ENCODE peak calls at places on chromosomes 13 and 19, in eight cellular contexts. One of them, this sample, is unnamed.

GRCh38 chr13:40534456-40534855 is 132.0 kb downstream of the FOXO1 start:
- DNase-seq in gastrocnemius medialis: no peak
- DNase-seq in endothelial cell of umbilical vein: no peak
- DNase-seq in thyroid gland: no peak
- DNase-seq in heart left ventricle: no peak
- DNase-seq in breast epithelium: no peak
- DNase-seq in esophagus squamous epithelium: no peak
- DNase-seq in HCT116: no peak
- DNase-seq in this sample: peak; percentile 81

GRCh38 chr13:43669101-43669500 is 117.7 kb downstream of the ENOX1 start:
- DNase-seq in esophagus squamous epithelium: no peak
- DNase-seq in HCT116: no peak
- DNase-seq in gastrocnemius medialis: no peak
- DNase-seq in heart left ventricle: no peak
- DNase-seq in thyroid gland: no peak
- DNase-seq in breast epithelium: no peak
- DNase-seq in endothelial cell of umbilical vein: no peak
- DNase-seq in this sample: no peak

GRCh38 chr13:62371737-62372136 is 956.1 kb upstream of the PCDH20 start:
- DNase-seq in heart left ventricle: no peak
- DNase-seq in endothelial cell of umbilical vein: no peak
- DNase-seq in HCT116: no peak
- DNase-seq in thyroid gland: no peak
- DNase-seq in gastrocnemius medialis: no peak
- DNase-seq in breast epithelium: no peak
- DNase-seq in esophagus squamous epithelium: no peak
- DNase-seq in this sample: no peak

GRCh38 chr13:83215627-83216026 is 666.6 kb downstream of the SLITRK1 start:
- DNase-seq in endothelial cell of umbilical vein: no peak
- DNase-seq in HCT116: no peak
- DNase-seq in esophagus squamous epithelium: no peak
- DNase-seq in gastrocnemius medialis: no peak
- DNase-seq in thyroid gland: no peak
- DNase-seq in breast epithelium: no peak
- DNase-seq in heart left ventricle: no peak
- DNase-seq in this sample: no peak

GRCh38 chr19:4516939-4517300 is 1.4 kb downstream of the PLIN4 start:
- DNase-seq in thyroid gland: no peak
- DNase-seq in breast epithelium: no peak
- DNase-seq in heart left ventricle: peak; percentile 76
- DNase-seq in gastrocnemius medialis: peak; percentile 85
- DNase-seq in HCT116: no peak
- DNase-seq in esophagus squamous epithelium: no peak
- DNase-seq in endothelial cell of umbilical vein: no peak
- DNase-seq in this sample: no peak

GRCh38 chr13:37375724-37376123 is 222.8 kb downstream of the POSTN start:
- DNase-seq in esophagus squamous epithelium: no peak
- DNase-seq in endothelial cell of umbilical vein: no peak
- DNase-seq in HCT116: no peak
- DNase-seq in breast epithelium: no peak
- DNase-seq in thyroid gland: no peak
- DNase-seq in heart left ventricle: no peak
- DNase-seq in gastrocnemius medialis: no peak
- DNase-seq in this sample: no peak

GRCh38 chr19:39428309-39429112 is 7.2 kb downstream of the RPS16 start:
- DNase-seq in gastrocnemius medialis: no peak
- DNase-seq in thyroid gland: peak; percentile 33
- DNase-seq in esophagus squamous epithelium: no peak
- DNase-seq in heart left ventricle: peak; percentile 86
- DNase-seq in HCT116: no peak
- DNase-seq in breast epithelium: no peak
- DNase-seq in endothelial cell of umbilical vein: peak; percentile 86
- DNase-seq in this sample: peak; percentile 62

GRCh38 chr19:38015771-38016170 is 108.8 kb downstream of the SIPA1L3 start:
- DNase-seq in heart left ventricle: no peak
- DNase-seq in endothelial cell of umbilical vein: no peak
- DNase-seq in esophagus squamous epithelium: no peak
- DNase-seq in breast epithelium: no peak
- DNase-seq in thyroid gland: peak; percentile 84
- DNase-seq in gastrocnemius medialis: no peak
- DNase-seq in HCT116: no peak
- DNase-seq in this sample: no peak

GRCh38 chr13:113962386-113962785 is 11.5 kb downstream of the C13orf46 start:
- DNase-seq in thyroid gland: no peak
- DNase-seq in endothelial cell of umbilical vein: no peak
- DNase-seq in gastrocnemius medialis: no peak
- DNase-seq in breast epithelium: no peak
- DNase-seq in HCT116: no peak
- DNase-seq in heart left ventricle: peak; percentile 12
- DNase-seq in esophagus squamous epithelium: no peak
- DNase-seq in this sample: no peak

GRCh38 chr19:8081569-8082550 is 29.3 kb downstream of the CCL25 start:
- DNase-seq in breast epithelium: no peak
- DNase-seq in heart left ventricle: no peak
- DNase-seq in gastrocnemius medialis: no peak
- DNase-seq in esophagus squamous epithelium: no peak
- DNase-seq in endothelial cell of umbilical vein: no peak
- DNase-seq in thyroid gland: no peak
- DNase-seq in HCT116: no peak
- DNase-seq in this sample: no peak

GRCh38 chr13:68851026-68851425 is 1256.6 kb upstream of the ATXN8OS start:
- DNase-seq in heart left ventricle: no peak
- DNase-seq in esophagus squamous epithelium: no peak
- DNase-seq in thyroid gland: no peak
- DNase-seq in gastrocnemius medialis: no peak
- DNase-seq in endothelial cell of umbilical vein: no peak
- DNase-seq in breast epithelium: no peak
- DNase-seq in HCT116: no peak
- DNase-seq in this sample: no peak

GRCh38 chr19:16584825-16585801 is 12.9 kb upstream of the SLC35E1 start:
- DNase-seq in thyroid gland: no peak
- DNase-seq in esophagus squamous epithelium: no peak
- DNase-seq in HCT116: no peak
- DNase-seq in breast epithelium: no peak
- DNase-seq in endothelial cell of umbilical vein: no peak
- DNase-seq in heart left ventricle: no peak
- DNase-seq in gastrocnemius medialis: no peak
- DNase-seq in this sample: no peak

GRCh38 chr19:33221641-33222040 is 4.0 kb downstream of the SLC7A10 start:
- DNase-seq in heart left ventricle: no peak
- DNase-seq in thyroid gland: no peak
- DNase-seq in gastrocnemius medialis: no peak
- DNase-seq in endothelial cell of umbilical vein: no peak
- DNase-seq in HCT116: no peak
- DNase-seq in esophagus squamous epithelium: no peak
- DNase-seq in breast epithelium: no peak
- DNase-seq in this sample: no peak

GRCh38 chr13:102729560-102730275 is 34.9 kb upstream of the METTL21C start:
- DNase-seq in esophagus squamous epithelium: no peak
- DNase-seq in heart left ventricle: no peak
- DNase-seq in gastrocnemius medialis: no peak
- DNase-seq in thyroid gland: no peak
- DNase-seq in breast epithelium: no peak
- DNase-seq in HCT116: no peak
- DNase-seq in endothelial cell of umbilical vein: peak; percentile 94
- DNase-seq in this sample: no peak

GRCh38 chr19:28864024-28864503 is 348.9 kb downstream of the UQCRFS1 start:
- DNase-seq in thyroid gland: peak; percentile 73
- DNase-seq in endothelial cell of umbilical vein: no peak
- DNase-seq in gastrocnemius medialis: no peak
- DNase-seq in HCT116: no peak
- DNase-seq in esophagus squamous epithelium: no peak
- DNase-seq in heart left ventricle: no peak
- DNase-seq in breast epithelium: no peak
- DNase-seq in this sample: no peak

GRCh38 chr13:85363504-85363903 is 435.7 kb downstream of the SLITRK6 start:
- DNase-seq in thyroid gland: no peak
- DNase-seq in endothelial cell of umbilical vein: no peak
- DNase-seq in heart left ventricle: no peak
- DNase-seq in gastrocnemius medialis: no peak
- DNase-seq in breast epithelium: no peak
- DNase-seq in esophagus squamous epithelium: no peak
- DNase-seq in HCT116: no peak
- DNase-seq in this sample: no peak

GRCh38 chr19:33231511-33231910 is 5.9 kb upstream of the SLC7A10 start:
- DNase-seq in esophagus squamous epithelium: no peak
- DNase-seq in HCT116: no peak
- DNase-seq in breast epithelium: no peak
- DNase-seq in gastrocnemius medialis: no peak
- DNase-seq in heart left ventricle: no peak
- DNase-seq in thyroid gland: no peak
- DNase-seq in endothelial cell of umbilical vein: no peak
- DNase-seq in this sample: no peak

GRCh38 chr19:10915511-10916091 is 12.8 kb downstream of the YIPF2 start:
- DNase-seq in breast epithelium: no peak
- DNase-seq in endothelial cell of umbilical vein: no peak
- DNase-seq in HCT116: no peak
- DNase-seq in heart left ventricle: no peak
- DNase-seq in gastrocnemius medialis: no peak
- DNase-seq in esophagus squamous epithelium: no peak
- DNase-seq in thyroid gland: no peak
- DNase-seq in this sample: no peak

GRCh38 chr13:78012046-78012445 is 93.4 kb upstream of the EDNRB start:
- DNase-seq in HCT116: no peak
- DNase-seq in thyroid gland: no peak
- DNase-seq in esophagus squamous epithelium: no peak
- DNase-seq in heart left ventricle: no peak
- DNase-seq in gastrocnemius medialis: no peak
- DNase-seq in breast epithelium: no peak
- DNase-seq in endothelial cell of umbilical vein: no peak
- DNase-seq in this sample: no peak

GRCh38 chr13:32147976-32148375 is 116.4 kb downstream of the FRY start:
- DNase-seq in heart left ventricle: no peak
- DNase-seq in gastrocnemius medialis: no peak
- DNase-seq in endothelial cell of umbilical vein: peak; percentile 43
- DNase-seq in breast epithelium: no peak
- DNase-seq in esophagus squamous epithelium: no peak
- DNase-seq in thyroid gland: no peak
- DNase-seq in HCT116: no peak
- DNase-seq in this sample: no peak

GRCh38 chr19:1451916-1452801 is 2.2 kb downstream of the APC2 start:
- DNase-seq in breast epithelium: no peak
- DNase-seq in endothelial cell of umbilical vein: no peak
- DNase-seq in esophagus squamous epithelium: no peak
- DNase-seq in heart left ventricle: no peak
- DNase-seq in thyroid gland: no peak
- DNase-seq in HCT116: no peak
- DNase-seq in gastrocnemius medialis: no peak
- DNase-seq in this sample: no peak

GRCh38 chr19:35268546-35269424 is at the start of gene USF2:
- DNase-seq in gastrocnemius medialis: peak; percentile 77
- DNase-seq in HCT116: peak; percentile 26
- DNase-seq in thyroid gland: peak; percentile 82
- DNase-seq in endothelial cell of umbilical vein: peak; percentile 25
- DNase-seq in breast epithelium: no peak
- DNase-seq in heart left ventricle: peak; percentile 86
- DNase-seq in esophagus squamous epithelium: no peak
- DNase-seq in this sample: peak; percentile 84

GRCh38 chr19:5364674-5365073 is 24.1 kb upstream of the PTPRS start:
- DNase-seq in endothelial cell of umbilical vein: no peak
- DNase-seq in esophagus squamous epithelium: no peak
- DNase-seq in heart left ventricle: no peak
- DNase-seq in breast epithelium: no peak
- DNase-seq in thyroid gland: no peak
- DNase-seq in HCT116: no peak
- DNase-seq in gastrocnemius medialis: no peak
- DNase-seq in this sample: no peak

GRCh38 chr13:70856706-70857105 is 748.5 kb upstream of the KLHL1 start:
- DNase-seq in heart left ventricle: no peak
- DNase-seq in HCT116: no peak
- DNase-seq in thyroid gland: no peak
- DNase-seq in gastrocnemius medialis: no peak
- DNase-seq in breast epithelium: no peak
- DNase-seq in esophagus squamous epithelium: no peak
- DNase-seq in endothelial cell of umbilical vein: no peak
- DNase-seq in this sample: no peak

GRCh38 chr19:29815231-29815630 is 3.4 kb downstream of the CCNE1 start:
- DNase-seq in HCT116: no peak
- DNase-seq in gastrocnemius medialis: no peak
- DNase-seq in endothelial cell of umbilical vein: no peak
- DNase-seq in heart left ventricle: no peak
- DNase-seq in thyroid gland: no peak
- DNase-seq in esophagus squamous epithelium: no peak
- DNase-seq in breast epithelium: no peak
- DNase-seq in this sample: no peak

GRCh38 chr19:14763497-14764145 is 14.7 kb downstream of the ADGRE2 start:
- DNase-seq in HCT116: no peak
- DNase-seq in breast epithelium: no peak
- DNase-seq in thyroid gland: no peak
- DNase-seq in heart left ventricle: no peak
- DNase-seq in gastrocnemius medialis: no peak
- DNase-seq in esophagus squamous epithelium: no peak
- DNase-seq in endothelial cell of umbilical vein: no peak
- DNase-seq in this sample: no peak
- TF ChIP-seq POLR2A in HCT116: no peak
- TF ChIP-seq POLR2A in breast epithelium: no peak
- TF ChIP-seq POLR2A in thyroid gland: no peak
- TF ChIP-seq POLR2A in heart left ventricle: no peak
- TF ChIP-seq POLR2A in gastrocnemius medialis: no peak
- TF ChIP-seq POLR2A in esophagus squamous epithelium: no peak
- TF ChIP-seq POLR2A in endothelial cell of umbilical vein: no peak
- TF ChIP-seq POLR2A in this sample: no peak

DNA sequence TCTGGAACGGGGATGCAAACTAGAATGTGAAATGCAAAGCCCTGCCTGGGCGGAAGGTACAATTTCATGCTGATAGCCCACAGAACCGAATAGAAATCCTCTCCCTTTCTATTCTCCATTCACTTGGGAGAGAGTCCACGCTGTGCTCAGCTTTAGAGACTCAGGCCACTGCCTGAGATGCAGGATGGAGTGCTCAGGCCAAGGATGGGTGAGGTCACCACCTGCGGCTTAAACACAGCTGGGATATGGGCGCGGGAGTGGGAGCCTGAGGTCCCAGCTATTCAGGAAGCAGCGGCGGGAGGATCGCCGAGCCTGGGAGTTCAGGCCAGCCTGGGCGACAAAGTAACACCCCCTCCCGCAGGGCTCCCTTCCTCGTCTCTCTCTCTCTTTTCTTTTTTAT is 446 bp upstream of the ZNF83 start:
- DNase-seq in endothelial cell of umbilical vein: no peak
- DNase-seq in HCT116: no peak
- DNase-seq in thyroid gland: peak; percentile 11
- DNase-seq in esophagus squamous epithelium: no peak
- DNase-seq in breast epithelium: peak; percentile 29
- DNase-seq in heart left ventricle: peak; percentile 31
- DNase-seq in gastrocnemius medialis: no peak
- DNase-seq in this sample: no peak
- H3K27ac ChIP-seq in endothelial cell of umbilical vein: no peak overlapping the region
- H3K27ac ChIP-seq in HCT116: no peak overlapping the region
- H3K27ac ChIP-seq in thyroid gland: no peak overlapping the region
- H3K27ac ChIP-seq in esophagus squamous epithelium: no peak overlapping the region
- H3K27ac ChIP-seq in breast epithelium: peak overlapping the region; percentile 68
- H3K27ac ChIP-seq in heart left ventricle: peak overlapping the region; percentile 77
- H3K27ac ChIP-seq in gastrocnemius medialis: no peak overlapping the region
- H3K27ac ChIP-seq in this sample: no peak overlapping the region

GRCh38 chr19:31357315-31357673 is 8.1 kb upstream of the TSHZ3 start:
- DNase-seq in thyroid gland: no peak
- DNase-seq in heart left ventricle: no peak
- DNase-seq in endothelial cell of umbilical vein: no peak
- DNase-seq in breast epithelium: no peak
- DNase-seq in esophagus squamous epithelium: no peak
- DNase-seq in gastrocnemius medialis: no peak
- DNase-seq in HCT116: no peak
- DNase-seq in this sample: no peak
- TF ChIP-seq CTCF in thyroid gland: no peak
- TF ChIP-seq CTCF in heart left ventricle: no peak
- TF ChIP-seq CTCF in endothelial cell of umbilical vein: no peak
- TF ChIP-seq CTCF in breast epithelium: no peak
- TF ChIP-seq CTCF in esophagus squamous epithelium: no peak
- TF ChIP-seq CTCF in gastrocnemius medialis: no peak
- TF ChIP-seq CTCF in HCT116: no peak
- TF ChIP-seq CTCF in this sample: no peak

GRCh38 chr13:27128825-27129627 is 42.6 kb downstream of the USP12 start:
- DNase-seq in heart left ventricle: no peak
- DNase-seq in breast epithelium: no peak
- DNase-seq in endothelial cell of umbilical vein: no peak
- DNase-seq in HCT116: no peak
- DNase-seq in gastrocnemius medialis: no peak
- DNase-seq in thyroid gland: no peak
- DNase-seq in esophagus squamous epithelium: no peak
- DNase-seq in this sample: no peak
- TF ChIP-seq POLR2A in heart left ventricle: no peak
- TF ChIP-seq POLR2A in breast epithelium: no peak
- TF ChIP-seq POLR2A in endothelial cell of umbilical vein: no peak
- TF ChIP-seq POLR2A in HCT116: no peak
- TF ChIP-seq POLR2A in gastrocnemius medialis: no peak
- TF ChIP-seq POLR2A in thyroid gland: no peak
- TF ChIP-seq POLR2A in esophagus squamous epithelium: no peak
- TF ChIP-seq POLR2A in this sample: no peak

This sample was measured in body of pancreas.